ENCODE peak calls at places on chromosomes 3 and 15, in four cellular contexts. H is A549, T is HepG2, Y is K562. Q is an unnamed sample. For H3K4me1, the result is how much of the 10 kb centered on the place peaks cover.

GRCh38 chr3:72591522-72592421 is 256.5 kb downstream of the SHQ1 start:
- DNase-seq in H (peak), T (no peak), Y (peak), Q (peak)

GRCh38 chr3:184795493-184796198 is 16.3 kb upstream of the VPS8 start:
- DNase-seq in T (no peak), Y (no peak), H (no peak), Q (no peak)

GRCh38 chr3:121477589-121477988 is 68.2 kb downstream of the POLQ start:
- DNase-seq in H (no peak), T (no peak), Y (no peak), Q (peak)

GRCh38 chr15:84570164-84570692 is 30.6 kb upstream of the ZSCAN2 start:
- DNase-seq in Y (peak), T (no peak), H (peak), Q (no peak)

GRCh38 chr15:68213991-68214837 is 9.1 kb upstream of the CALML4 start:
- DNase-seq in Y (no peak), T (no peak), H (no peak), Q (no peak)

GRCh38 chr3:141875374-141875892 is 1.0 kb upstream of the ATP1B3 start:
- DNase-seq in H (peak), T (peak), Y (peak), Q (peak)

GRCh38 chr3:4805662-4806061 is 173.6 kb upstream of the BHLHE40 start:
- DNase-seq in T (no peak), H (no peak), Y (no peak), Q (no peak)

GRCh38 chr15:99126930-99127329 is 22.1 kb downstream of the SYNM start:
- DNase-seq in H (no peak), Y (no peak), T (no peak), Q (no peak)

GRCh38 chr3:192933779-192934456 is 16.3 kb upstream of the MB21D2 start:
- DNase-seq in Y (no peak), T (no peak), H (no peak), Q (peak)

GRCh38 chr3:16059700-16060357 is 114.7 kb upstream of the GALNT15 start:
- DNase-seq in T (no peak), Y (no peak), H (no peak), Q (no peak)

GRCh38 chr3:16060358-16060852 is 114.1 kb upstream of the GALNT15 start:
- DNase-seq in T (peak), H (peak), Y (no peak), Q (peak)

GRCh38 chr3:16061491-16061890 is 113.0 kb upstream of the GALNT15 start:
- DNase-seq in T (no peak), Y (no peak), H (no peak), Q (peak)

GRCh38 chr3:16059081-16059537 is 115.4 kb upstream of the GALNT15 start:
- DNase-seq in T (no peak), Y (no peak), H (peak), Q (peak)

DNA sequence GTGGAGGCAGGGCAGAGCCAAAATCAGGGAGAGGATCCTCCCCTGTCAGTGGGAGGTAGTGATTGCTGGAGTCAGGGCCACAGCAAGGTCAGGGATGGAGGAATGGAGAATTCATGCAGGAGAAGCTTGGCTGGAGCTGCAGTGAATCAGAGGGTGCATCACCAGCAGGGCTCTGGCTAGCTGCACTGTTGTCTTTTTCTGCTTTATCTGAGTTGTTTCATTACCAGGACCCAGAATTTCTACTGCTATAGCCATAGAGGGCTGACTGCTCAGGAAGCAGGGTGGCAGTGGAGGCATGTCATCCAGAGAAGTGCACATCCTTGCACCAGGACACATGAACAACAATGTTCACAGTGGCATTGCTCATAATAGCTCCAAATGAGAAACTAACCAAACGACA is 113.5 kb upstream of the GALNT15 start:
- DNase-seq in Y (no peak), T (no peak), H (peak), Q (peak)
- TF ChIP-seq MAZ in Y (no peak), T (no peak), H (no peak), Q (no peak)

DNA sequence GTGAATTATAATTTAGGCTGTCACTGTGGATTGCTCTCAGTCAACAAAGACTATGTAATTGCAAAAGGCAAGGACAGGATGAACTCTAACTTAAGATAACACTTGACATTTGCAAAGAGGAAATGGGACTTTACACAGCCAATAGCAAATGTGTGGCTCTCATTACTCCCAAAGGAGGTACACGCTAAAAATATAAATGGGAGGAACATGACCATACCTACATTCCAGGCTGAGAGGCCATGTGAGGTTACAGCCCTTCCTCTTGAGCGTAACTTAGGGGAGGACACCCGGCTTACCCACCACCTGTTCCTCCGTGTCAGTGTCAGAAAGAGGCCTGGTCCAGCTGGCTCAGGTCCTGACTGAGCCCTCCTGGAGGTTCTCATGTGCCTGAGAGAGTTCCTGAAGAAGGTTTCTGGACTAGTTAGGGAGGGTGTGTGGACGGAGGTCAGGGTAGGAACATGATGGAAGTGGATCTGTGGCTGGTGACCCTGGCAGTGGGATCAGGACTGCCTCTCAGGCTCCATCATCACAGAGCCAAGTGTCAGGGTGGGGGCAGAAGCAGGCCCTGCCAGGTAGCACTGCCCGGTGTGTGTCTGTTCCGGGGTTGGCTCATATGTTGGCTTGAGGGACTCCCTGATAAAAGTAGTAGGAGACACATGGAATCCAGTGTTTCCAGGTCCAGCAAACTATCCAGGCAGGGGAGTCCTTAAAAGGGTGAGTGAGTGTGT is 7.9 kb downstream of the POPDC2 start:
- DNase-seq in Y (no peak), T (no peak), H (no peak), Q (no peak)
- H3K4me1 ChIP-seq in Y (under half), T (under half), H (under half), Q (under half)

DNA sequence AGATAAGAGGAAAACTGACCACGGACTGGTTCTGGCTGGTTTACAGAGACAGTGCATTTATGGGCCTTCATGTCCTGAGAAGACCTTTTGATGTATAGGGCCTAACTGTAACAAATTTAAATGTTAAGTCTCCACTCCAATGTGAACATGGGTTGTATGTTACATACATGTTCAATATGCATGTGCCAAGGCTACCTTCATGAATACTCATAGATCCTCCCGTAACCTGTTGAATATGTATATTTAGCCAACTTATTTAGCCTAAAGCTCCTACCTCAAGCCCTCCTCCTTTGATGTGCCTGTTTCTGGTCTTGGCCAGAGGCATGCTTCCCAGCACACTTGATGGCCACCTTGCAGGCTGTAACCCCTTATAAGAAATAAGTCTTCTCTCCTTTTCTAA is at the start of gene OR5H2:
- DNase-seq in Y (no peak), T (no peak), H (no peak), Q (no peak)
- TF ChIP-seq MAZ in Y (no peak), T (no peak), H (no peak), Q (no peak)

GRCh38 chr3:24377218-24377993 is 117.2 kb downstream of the THRB start:
- DNase-seq in Y (no peak), T (no peak), H (no peak), Q (no peak)

GRCh38 chr3:24379936-24380335 is 114.7 kb downstream of the THRB start:
- DNase-seq in T (no peak), Y (no peak), H (no peak), Q (no peak)

GRCh38 chr3:24375947-24376384 is 118.7 kb downstream of the THRB start:
- DNase-seq in T (no peak), Y (no peak), H (no peak), Q (no peak)

GRCh38 chr3:24374801-24375200 is 119.8 kb downstream of the THRB start:
- DNase-seq in H (no peak), Y (no peak), T (no peak), Q (no peak)

DNA sequence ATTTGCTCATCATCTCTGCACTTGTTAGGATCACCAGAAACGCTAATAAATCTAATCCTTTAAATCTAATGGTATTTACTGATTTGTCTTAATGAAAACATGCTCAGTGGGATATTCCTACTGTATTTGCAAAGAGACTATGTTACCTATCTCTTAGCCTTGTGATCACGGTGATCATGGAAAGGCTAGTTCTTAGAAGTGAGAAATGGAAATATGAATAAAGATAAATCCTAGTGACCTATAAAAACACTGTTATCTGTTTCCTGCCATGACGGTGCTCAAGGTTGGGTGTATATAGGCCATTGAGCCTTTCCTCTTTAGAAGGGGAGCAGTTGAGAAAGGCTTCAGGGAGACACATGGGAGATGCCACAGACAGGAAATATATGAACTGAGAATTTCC is 116.3 kb downstream of the THRB start:
- DNase-seq in H (no peak), Y (no peak), T (no peak), Q (no peak)
- H3K4me1 ChIP-seq in H (under half), Y (under half), T (under half), Q (under half)

GRCh38 chr3:115875460-115875859 is 252.2 kb downstream of the GAP43 start:
- DNase-seq in T (no peak), Y (no peak), H (no peak), Q (no peak)

GRCh38 chr3:115877647-115877934 is 254.3 kb downstream of the GAP43 start:
- DNase-seq in Y (no peak), T (no peak), H (no peak), Q (no peak)

DNA sequence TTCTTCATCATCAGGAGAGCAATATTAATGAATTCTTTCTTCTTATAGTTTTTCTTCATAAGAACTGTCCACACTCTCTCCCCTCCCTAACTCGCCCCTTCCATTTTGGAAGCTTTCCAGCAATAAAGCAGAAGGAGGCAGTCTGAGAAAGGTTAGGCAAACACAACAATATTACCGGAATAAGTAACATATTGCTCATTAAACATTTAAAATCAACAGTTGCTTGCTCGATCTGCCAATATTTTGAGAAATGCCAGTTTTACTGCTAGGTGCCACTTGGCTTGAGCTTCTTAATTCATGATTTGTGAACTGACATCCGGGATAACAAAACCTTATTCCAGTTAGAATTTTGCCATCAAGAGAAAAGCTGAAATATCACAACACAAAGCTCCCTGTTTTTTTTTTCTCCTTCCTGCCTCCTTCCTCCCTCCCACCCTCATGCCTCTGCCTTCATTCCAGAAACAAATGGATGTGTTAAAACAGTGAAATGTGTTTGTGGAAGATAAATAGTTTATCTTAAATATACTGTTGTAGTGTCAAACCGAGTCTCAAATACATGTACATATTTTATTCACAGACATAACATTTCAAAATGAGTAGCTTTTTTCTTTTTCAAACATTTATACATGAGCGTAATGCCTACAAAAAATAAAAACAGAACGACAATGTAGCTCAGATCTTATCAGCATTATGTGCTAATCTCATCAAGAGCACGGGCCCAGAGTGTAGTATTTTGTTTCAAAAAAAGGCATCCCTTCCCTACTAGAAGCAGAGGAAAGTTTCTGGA is 253.7 kb downstream of the GAP43 start:
- DNase-seq in T (no peak), H (no peak), Y (no peak), Q (no peak)
- TF ChIP-seq MAZ in T (no peak), H (no peak), Y (no peak), Q (no peak)

GRCh38 chr3:124779116-124779515 is 48.9 kb downstream of the UMPS start:
- DNase-seq in T (no peak), H (no peak), Y (no peak), Q (no peak)
- H3K4me1 ChIP-seq in T (under half), H (half or more), Y (under half), Q (under half)

DNA sequence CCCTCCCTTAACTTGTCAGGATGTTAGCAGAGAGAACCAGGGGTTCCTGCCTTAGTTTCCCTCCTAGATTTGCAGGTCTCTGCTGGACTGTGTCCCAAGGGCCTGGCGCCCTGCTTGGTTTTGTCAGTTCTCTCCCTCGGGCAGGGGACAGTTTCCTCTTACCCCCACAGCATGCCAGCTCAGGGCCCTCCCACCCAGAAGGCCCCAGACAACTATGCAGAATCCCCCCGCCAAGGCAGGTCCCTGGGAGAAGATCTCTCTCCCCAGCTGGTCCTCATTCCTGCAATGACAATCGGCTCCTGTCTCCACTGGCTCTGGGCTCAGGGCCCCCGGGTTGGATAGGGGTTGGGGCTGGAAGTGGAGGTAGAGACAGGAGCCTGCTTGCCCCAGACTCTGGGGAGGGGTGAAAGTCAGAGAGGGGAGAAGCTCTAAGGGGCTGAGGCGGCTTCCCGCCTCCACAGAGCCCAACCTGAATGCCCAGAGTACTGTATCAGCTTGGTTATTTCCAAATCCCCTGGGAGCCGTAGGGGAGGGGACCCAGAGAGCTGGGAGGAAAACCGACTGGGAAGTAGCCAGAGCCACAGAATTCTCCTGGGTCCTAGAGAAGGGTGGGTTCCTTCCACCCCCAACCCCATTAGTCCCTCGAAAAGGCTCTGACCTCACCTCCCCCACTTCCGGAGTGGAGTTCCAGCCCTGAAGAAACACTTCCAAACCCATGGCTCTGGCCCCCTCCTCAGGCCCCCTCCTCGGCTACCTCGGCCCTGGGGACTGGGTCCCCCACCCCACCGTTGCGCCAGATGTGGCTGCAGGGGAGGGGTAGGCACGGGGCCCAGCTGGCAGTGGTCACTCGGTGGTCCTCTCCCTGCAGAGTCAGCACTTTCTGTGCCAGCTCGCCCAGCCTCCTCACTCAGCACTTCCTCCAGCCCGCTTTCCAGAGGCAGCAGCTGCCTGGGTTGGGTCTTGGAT is 3.8 kb upstream of the LOXL1 start:
- DNase-seq in Y (no peak), H (no peak), T (no peak), Q (peak)
- TF ChIP-seq MAZ in Y (no peak), H (no peak), T (no peak), Q (peak)

DNA sequence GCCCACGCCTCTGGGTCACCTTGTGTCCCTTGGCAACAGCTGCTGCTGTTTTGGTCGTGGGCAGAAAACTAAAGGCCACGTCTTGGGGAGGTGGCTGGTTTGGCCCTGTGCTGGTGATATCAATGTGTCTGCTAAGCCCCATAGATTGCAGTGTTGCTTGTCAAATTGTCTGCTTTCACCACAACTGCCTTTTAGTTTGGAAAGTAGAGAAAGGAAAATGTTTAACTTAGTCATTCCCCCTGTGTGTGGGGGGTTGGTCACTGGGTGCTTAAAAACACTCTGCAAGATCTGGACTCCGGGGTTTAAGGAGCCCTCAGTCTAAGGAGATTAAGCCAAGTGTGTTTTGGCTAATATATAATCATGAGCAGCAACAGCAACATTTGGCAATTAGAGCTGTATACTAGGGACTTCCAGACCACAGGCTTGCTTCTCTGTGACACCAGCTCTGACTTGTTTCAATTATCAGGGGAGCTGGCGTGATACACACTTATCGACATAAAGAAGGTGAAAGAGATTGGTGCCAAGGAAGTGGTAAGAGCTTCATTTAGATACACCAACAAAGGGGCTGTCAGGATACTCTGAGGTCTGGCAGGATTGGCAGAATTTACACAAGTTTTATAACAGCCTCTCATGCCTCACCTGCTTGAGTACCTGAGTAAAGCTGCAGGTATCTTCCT is 3.5 kb downstream of the SMAD3 start:
- DNase-seq in H (no peak), Y (no peak), T (no peak), Q (peak)
- H3K4me1 ChIP-seq in H (half or more), Y (half or more), T (half or more), Q (under half)

DNA sequence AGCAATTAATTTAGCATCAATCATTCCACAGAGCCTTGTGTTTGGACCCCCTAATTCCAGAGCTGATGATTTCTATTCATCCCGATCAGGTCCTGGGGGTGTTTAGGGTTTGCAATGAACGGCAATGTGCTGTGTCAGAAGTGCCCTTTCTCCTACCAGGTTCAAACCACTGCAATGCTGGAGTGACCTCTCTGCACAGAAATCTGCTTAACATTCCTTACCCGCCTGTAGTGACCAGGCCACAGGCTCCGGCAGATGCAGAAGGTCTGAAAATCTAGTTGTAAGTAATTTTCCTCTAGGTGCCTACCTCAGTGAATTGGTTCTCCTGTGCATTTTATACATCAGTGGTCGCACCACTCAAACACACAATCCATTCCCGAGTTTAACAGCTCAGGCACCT is 725.3 kb upstream of the CFAP20DC start:
- DNase-seq in H (no peak), T (no peak), Y (no peak), Q (peak)
- TF ChIP-seq MAZ in H (no peak), T (no peak), Y (no peak), Q (no peak)